ENCODE peak calls at places on chromosome X, in four cellular contexts. S is HCT116, M is keratinocyte, D is tibial nerve. E is an unnamed sample.

GRCh38 chrX:154090731-154091130 is 6.8 kb downstream of the MECP2 start:
- DNase-seq in S (no peak), M (no peak), D (no peak), E (no peak)

GRCh38 chrX:13398073-13398823 is 78.4 kb upstream of the ATXN3L start:
- DNase-seq in S (peak), M (peak), D (peak), E (peak)

GRCh38 chrX:45735571-45735970 is 534.9 kb upstream of the DIPK2B start:
- DNase-seq in S (no peak), M (no peak), D (no peak), E (no peak)

GRCh38 chrX:73850124-73851013 is 287.4 kb downstream of the CHIC1 start:
- DNase-seq in S (peak), M (no peak), D (no peak), E (no peak)

GRCh38 chrX:110415440-110416167 is 57.0 kb downstream of the RTL9 start:
- DNase-seq in S (no peak), M (no peak), D (no peak), E (no peak)

GRCh38 chrX:17685026-17685425 is 52.3 kb upstream of the SCML1 start:
- DNase-seq in S (no peak), M (no peak), D (no peak), E (no peak)

GRCh38 chrX:30875957-30876356 is 13.1 kb downstream of the TAB3 start:
- DNase-seq in S (no peak), M (peak), D (no peak), E (no peak)

GRCh38 chrX:21683910-21684309 is 25.8 kb upstream of the KLHL34 start:
- DNase-seq in S (no peak), M (no peak), D (no peak), E (no peak)

GRCh38 chrX:86604620-86605019 is 456.4 kb downstream of the DACH2 start:
- DNase-seq in S (no peak), M (no peak), D (no peak), E (no peak)

GRCh38 chrX:48488034-48488433 is 12.0 kb downstream of the FTSJ1 start:
- DNase-seq in S (no peak), M (no peak), D (no peak), E (no peak)

GRCh38 chrX:134932528-134933217 is 58.1 kb upstream of the SMIM10 start:
- DNase-seq in S (no peak), M (no peak), D (no peak), E (no peak)

GRCh38 chrX:56766554-56767412 is 37.7 kb downstream of the NBDY start:
- DNase-seq in S (no peak), M (no peak), D (no peak), E (no peak)

GRCh38 chrX:103628386-103629290 is at the start of gene TCEAL1:
- DNase-seq in S (no peak), M (no peak), D (peak), E (no peak)

GRCh38 chrX:101407167-101407747 is 468 bp downstream of the GLA start:
- DNase-seq in S (no peak), M (no peak), D (no peak), E (no peak)

GRCh38 chrX:39261446-39262147 is 460.3 kb downstream of the MID1IP1 start:
- DNase-seq in S (peak), M (peak), D (peak), E (no peak)

GRCh38 chrX:101410461-101410860 is 2.4 kb downstream of the HNRNPH2 start:
- DNase-seq in S (no peak), M (no peak), D (no peak), E (no peak)

GRCh38 chrX:155235891-155236290 is 19.6 kb downstream of the VBP1 start:
- DNase-seq in S (no peak), M (no peak), D (no peak), E (no peak)

GRCh38 chrX:680062-680461 is 49.5 kb downstream of the SHOX start:
- DNase-seq in S (no peak), M (no peak), D (no peak), E (no peak)

GRCh38 chrX:30935985-30936384 is 46.9 kb upstream of the TAB3 start:
- DNase-seq in S (peak), M (no peak), D (no peak), E (no peak)

GRCh38 chrX:24301806-24302205 is 12.1 kb downstream of the SUPT20HL2 start:
- DNase-seq in S (no peak), M (no peak), D (no peak), E (no peak)

GRCh38 chrX:24301060-24301459 is 12.8 kb downstream of the SUPT20HL2 start:
- DNase-seq in S (no peak), M (no peak), D (no peak), E (no peak)

GRCh38 chrX:24305905-24306304 is 8.0 kb downstream of the SUPT20HL2 start:
- DNase-seq in S (no peak), M (no peak), D (no peak), E (no peak)

DNA sequence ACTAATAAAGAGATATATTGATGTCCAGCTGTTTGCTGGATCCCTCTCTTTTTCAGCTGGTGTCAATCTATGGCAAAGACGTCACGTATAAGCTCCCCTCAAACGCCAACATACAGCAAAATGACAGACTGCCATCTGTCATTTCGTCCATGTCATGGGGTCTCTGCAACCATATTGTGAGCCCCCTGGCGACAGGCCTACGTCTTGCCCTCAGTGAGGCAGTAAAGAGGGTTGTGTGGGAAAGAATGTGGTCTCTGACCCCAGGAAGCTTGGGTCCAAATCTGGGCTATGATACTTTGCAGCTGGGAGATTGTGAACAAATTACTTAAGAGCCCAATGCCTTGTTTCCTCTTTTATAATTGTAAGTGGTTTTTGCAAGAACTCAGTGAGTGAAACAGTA is 7.4 kb downstream of the SUPT20HL2 start:
- DNase-seq in S (no peak), M (no peak), D (no peak), E (no peak)
- TF ChIP-seq CTCF in S (no peak), M (no peak), D (no peak), E (no peak)

DNA sequence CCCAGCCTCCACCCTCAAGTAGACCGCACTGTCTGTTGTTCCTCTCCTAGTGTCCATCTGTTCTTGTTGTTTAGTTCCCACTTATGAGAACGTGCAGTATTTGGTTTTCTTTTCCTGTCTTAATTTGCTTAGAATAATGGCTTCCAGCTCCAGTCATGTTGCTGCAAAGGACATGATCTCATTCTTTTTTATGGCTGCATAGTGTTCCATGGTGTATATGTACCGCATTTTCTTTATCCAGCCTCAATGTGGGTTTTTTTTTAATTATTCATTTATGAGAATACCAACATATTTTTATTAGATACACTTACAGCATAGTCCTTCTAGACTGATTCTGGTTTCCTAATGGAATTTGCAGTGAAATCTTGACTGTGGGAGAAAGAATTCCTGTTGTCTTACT is 1.3 kb downstream of the VMA21 start:
- DNase-seq in S (no peak), M (no peak), D (no peak), E (no peak)
- H3K4me3 ChIP-seq in S (peak), M (peak), D (no peak), E (peak)

DNA sequence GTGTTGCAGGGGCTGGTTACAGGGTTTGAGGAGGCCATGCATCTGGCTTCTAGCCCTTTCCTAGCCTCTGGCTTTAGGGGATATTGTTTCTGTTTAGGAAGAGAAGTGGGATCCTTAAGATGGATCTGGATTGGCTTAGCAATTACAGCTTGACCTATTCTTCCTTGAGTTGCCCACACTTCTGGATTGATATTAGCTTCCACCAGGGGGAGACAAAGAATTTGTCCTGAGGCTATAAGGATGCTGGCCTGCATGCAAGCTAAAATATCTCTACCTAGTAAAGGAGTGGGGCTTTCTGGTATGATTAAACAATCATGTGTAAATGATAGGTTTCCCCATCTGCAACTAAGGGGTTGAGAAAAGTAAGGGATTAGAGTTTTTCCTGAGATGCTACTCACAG is 117.2 kb downstream of the TEX13C start:
- DNase-seq in S (no peak), M (no peak), D (no peak), E (no peak)
- TF ChIP-seq CTCF in S (no peak), M (peak), D (no peak), E (no peak)

GRCh38 chrX:12139934-12140611 is 1.8 kb downstream of the FRMPD4 start:
- DNase-seq in S (no peak), M (no peak), D (no peak), E (no peak)

GRCh38 chrX:12138366-12139313 is at the start of gene FRMPD4:
- DNase-seq in S (no peak), M (no peak), D (no peak), E (no peak)

GRCh38 chrX:12141511-12141910 is 3.2 kb downstream of the FRMPD4 start:
- DNase-seq in S (no peak), M (no peak), D (no peak), E (no peak)

GRCh38 chrX:12142661-12143060 is 4.4 kb downstream of the FRMPD4 start:
- DNase-seq in S (no peak), M (no peak), D (no peak), E (no peak)

DNA sequence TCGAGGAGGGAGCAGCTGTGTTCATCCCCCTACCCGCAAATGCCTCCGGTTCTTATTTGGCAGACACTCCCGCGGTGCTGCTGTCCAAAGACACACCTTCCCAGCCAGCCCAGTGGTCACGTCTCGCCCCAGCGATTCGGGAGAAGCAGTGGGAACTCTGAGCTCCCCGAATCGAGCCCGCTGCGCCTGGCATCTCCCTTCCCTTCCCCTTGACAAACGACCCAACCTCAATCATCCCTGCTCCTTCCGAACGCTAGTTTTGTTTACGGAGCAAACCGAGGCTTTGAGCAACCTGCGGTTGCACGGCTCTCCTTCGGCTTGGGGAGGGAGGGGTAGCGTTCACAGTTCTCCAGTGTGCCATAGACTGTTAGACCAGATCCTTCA is 299 bp upstream of the FRMPD4 start:
- DNase-seq in S (no peak), M (no peak), D (no peak), E (no peak)
- H3K4me3 ChIP-seq in S (no peak), M (peak), D (no peak), E (no peak)

DNA sequence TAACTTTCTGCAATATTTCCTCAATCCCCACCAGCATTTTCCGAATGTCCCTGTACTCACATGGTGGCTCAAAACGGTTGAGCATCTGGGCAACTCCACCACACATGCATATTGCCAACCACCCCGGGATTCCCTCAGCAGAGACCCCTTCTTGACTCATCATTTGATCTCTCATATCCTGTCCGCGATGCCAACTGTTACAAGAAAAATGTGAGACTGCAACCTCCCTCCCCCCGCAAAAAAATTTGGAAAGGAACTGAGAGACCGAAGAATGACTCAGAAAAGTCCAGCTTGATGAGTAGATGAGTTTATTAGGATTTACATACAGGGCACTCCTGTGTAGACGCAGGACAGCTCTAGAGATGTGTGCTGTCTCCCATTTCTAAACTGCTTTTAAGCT is 561.4 kb downstream of the ZIC3 start:
- DNase-seq in S (no peak), M (no peak), D (no peak), E (no peak)
- TF ChIP-seq CTCF in S (no peak), M (no peak), D (no peak), E (no peak)

GRCh38 chrX:46792826-46793195 is 33.9 kb upstream of the SLC9A7 start:
- DNase-seq in S (no peak), M (no peak), D (no peak), E (no peak)
- H3K4me3 ChIP-seq in S (no peak), M (peak), D (no peak), E (no peak)

DNA sequence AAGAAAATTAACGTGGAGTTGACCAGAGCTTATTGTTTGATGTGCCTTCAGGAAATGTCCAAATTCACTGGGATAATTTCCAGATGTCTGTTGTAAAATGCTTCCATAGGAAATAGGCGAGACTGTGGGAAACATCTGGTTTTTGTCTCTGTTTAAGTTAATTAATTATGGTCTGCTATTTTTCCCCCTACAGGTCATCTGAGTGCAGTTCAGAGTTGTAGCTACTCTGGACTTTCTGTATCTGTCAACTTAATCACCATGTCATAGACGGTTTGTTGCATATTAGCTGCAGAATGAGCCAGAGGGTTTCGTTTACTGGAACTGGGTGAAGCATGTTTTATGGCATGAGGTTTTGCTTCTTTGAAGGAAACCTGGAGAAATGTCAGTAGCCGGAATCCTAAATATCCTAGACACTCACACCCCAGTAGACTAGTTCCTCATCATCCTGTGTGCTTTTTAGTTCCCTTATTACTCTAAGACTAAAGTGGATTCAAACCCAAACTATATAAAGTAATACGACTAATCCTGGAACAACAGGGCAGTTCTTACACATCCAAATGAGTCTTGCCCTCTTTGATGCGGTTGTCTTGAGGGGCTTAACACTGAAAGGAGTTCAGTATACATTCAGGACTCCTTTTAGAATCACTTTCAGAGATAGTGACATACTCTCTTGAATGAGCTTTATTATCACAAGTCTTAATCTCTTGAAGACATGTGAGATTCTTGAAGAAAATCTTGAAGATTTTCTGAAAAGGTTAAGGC is 62.5 kb downstream of the PPEF1 start:
- DNase-seq in S (no peak), M (no peak), D (no peak), E (no peak)
- TF ChIP-seq CTCF in S (no peak), M (no peak), D (no peak), E (no peak)

E was measured in HFF-Myc.